ENCODE peak calls at places on chromosomes 16 and 17, in four cellular contexts. U is Panc1, S is brain microvascular endothelial cell, R is GM20000. Q is an unnamed sample.

GRCh38 chr17:6027342-6028024 is 42.7 kb upstream of the WSCD1 start:
- DNase-seq in U (no peak), S (no peak), R (no peak), Q (no peak)

GRCh38 chr16:57765160-57765728 is 29.7 kb downstream of the KATNB1 start:
- DNase-seq in U (no peak), S (no peak), R (no peak), Q (no peak)

GRCh38 chr17:13395872-13396271 is 205.9 kb downstream of the HS3ST3A1 start:
- DNase-seq in U (no peak), S (no peak), R (no peak), Q (peak)

GRCh38 chr16:16100631-16101030 is 122.7 kb downstream of the ABCC6 start:
- DNase-seq in U (no peak), S (no peak), R (no peak), Q (no peak)

GRCh38 chr16:75292691-75293090 is 41.3 kb upstream of the BCAR1 start:
- DNase-seq in U (no peak), S (no peak), R (no peak), Q (no peak)

GRCh38 chr17:8072727-8073461 is 14.6 kb downstream of the ALOX12B start:
- DNase-seq in U (no peak), S (no peak), R (no peak), Q (no peak)

GRCh38 chr16:80176114-80176513 is 364.7 kb upstream of the DYNLRB2 start:
- DNase-seq in U (no peak), S (no peak), R (no peak), Q (no peak)

GRCh38 chr17:83144421-83145357 is 65.3 kb downstream of the METRNL start:
- DNase-seq in U (no peak), S (no peak), R (no peak), Q (peak)

GRCh38 chr16:1771864-1772361 is 570 bp upstream of the NME3 start:
- DNase-seq in U (no peak), S (no peak), R (no peak), Q (no peak)

GRCh38 chr16:9695152-9695551 is 487.1 kb downstream of the GRIN2A start:
- DNase-seq in U (no peak), S (no peak), R (no peak), Q (no peak)

GRCh38 chr16:75264999-75265910 is 13.8 kb upstream of the BCAR1 start:
- DNase-seq in U (no peak), S (no peak), R (no peak), Q (no peak)

GRCh38 chr16:86343733-86344585 is 166.4 kb upstream of the FOXF1 start:
- DNase-seq in U (no peak), S (no peak), R (no peak), Q (peak)

GRCh38 chr17:68035131-68035522 is 408 bp upstream of the KPNA2 start:
- DNase-seq in U (no peak), S (peak), R (no peak), Q (no peak)

GRCh38 chr17:68221786-68222185 is 26.1 kb upstream of the AMZ2 start:
- DNase-seq in U (no peak), S (no peak), R (no peak), Q (no peak)

GRCh38 chr16:47574091-47575054 is 113.2 kb downstream of the PHKB start:
- DNase-seq in U (no peak), S (peak), R (no peak), Q (peak)

GRCh38 chr17:13575922-13576419 is 25.8 kb downstream of the HS3ST3A1 start:
- DNase-seq in U (no peak), S (no peak), R (no peak), Q (no peak)

GRCh38 chr17:44911133-44912001 is 3.9 kb downstream of the GFAP start:
- DNase-seq in U (no peak), S (peak), R (peak), Q (peak)

GRCh38 chr16:88558457-88559442 is 11.5 kb upstream of the ZC3H18 start:
- DNase-seq in U (no peak), S (peak), R (peak), Q (peak)

GRCh38 chr16:56743840-56744239 is 13.9 kb downstream of the NUP93 start:
- DNase-seq in U (no peak), S (peak), R (no peak), Q (peak)

GRCh38 chr16:2071454-2072263 is 23.9 kb downstream of the TSC2 start:
- DNase-seq in U (no peak), S (no peak), R (no peak), Q (no peak)

GRCh38 chr16:51236583-51236982 is 85.5 kb upstream of the SALL1 start:
- DNase-seq in U (no peak), S (no peak), R (no peak), Q (no peak)

GRCh38 chr16:66359012-66359411 is 7.5 kb upstream of the CDH5 start:
- DNase-seq in U (no peak), S (no peak), R (no peak), Q (peak)

GRCh38 chr16:56047307-56048234 is 143.7 kb upstream of the GNAO1 start:
- DNase-seq in U (no peak), S (no peak), R (no peak), Q (no peak)

GRCh38 chr17:72594248-72594647 is 473.4 kb downstream of the SOX9 start:
- DNase-seq in U (no peak), S (no peak), R (no peak), Q (no peak)
- TF ChIP-seq CTCF in U (peak), S (peak), R (no peak), Q (no peak)

GRCh38 chr17:60902399-60902798 is 224.7 kb downstream of the BCAS3 start:
- DNase-seq in U (no peak), S (peak), R (no peak), Q (peak)
- TF ChIP-seq CTCF in U (no peak), S (no peak), R (no peak), Q (no peak)

GRCh38 chr16:5428932-5429331 is 331.3 kb upstream of the EEF2KMT start:
- DNase-seq in U (no peak), S (no peak), R (no peak), Q (no peak)
- TF ChIP-seq CTCF in U (peak), S (no peak), R (no peak), Q (no peak)

GRCh38 chr17:58669853-58670252 is 22.0 kb downstream of the TEX14 start:
- DNase-seq in U (no peak), S (no peak), R (no peak), Q (peak)
- TF ChIP-seq CTCF in U (no peak), S (no peak), R (no peak), Q (no peak)

GRCh38 chr17:4032245-4032644 is 68.0 kb upstream of the ATP2A3 start:
- DNase-seq in U (no peak), S (no peak), R (no peak), Q (no peak)

GRCh38 chr17:4035081-4035680 is 70.9 kb upstream of the ATP2A3 start:
- DNase-seq in U (no peak), S (no peak), R (no peak), Q (no peak)

GRCh38 chr17:4033751-4034251 is 69.6 kb upstream of the ATP2A3 start:
- DNase-seq in U (no peak), S (no peak), R (no peak), Q (no peak)

GRCh38 chr17:4028436-4028835 is 64.2 kb upstream of the ATP2A3 start:
- DNase-seq in U (no peak), S (no peak), R (no peak), Q (no peak)

GRCh38 chr17:4032738-4033137 is 68.5 kb upstream of the ATP2A3 start:
- DNase-seq in U (no peak), S (no peak), R (no peak), Q (no peak)
- TF ChIP-seq CTCF in U (no peak), S (peak), R (no peak), Q (no peak)

DNA sequence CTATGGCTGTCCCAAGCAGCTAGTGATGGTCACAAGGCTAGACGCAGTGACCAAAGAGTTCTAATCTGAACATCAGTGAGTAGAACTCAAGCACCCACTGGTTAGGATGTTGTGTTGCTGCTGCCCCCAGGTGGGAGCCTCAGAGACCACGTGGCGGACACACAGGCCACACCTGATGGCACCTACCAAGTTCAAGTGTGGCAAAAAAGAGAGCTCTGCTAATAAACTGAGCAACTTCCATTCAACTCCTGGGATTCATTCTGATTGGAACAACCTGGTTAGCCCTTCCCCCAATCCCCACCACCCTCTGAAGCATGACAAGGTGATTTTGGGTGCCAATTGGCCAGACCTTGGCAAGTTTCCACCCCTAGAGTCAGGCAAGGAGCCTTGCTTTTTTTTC is 3.5 kb upstream of the LCMT1 start:
- DNase-seq in U (no peak), S (no peak), R (peak), Q (no peak)
- TF ChIP-seq CTCF in U (peak), S (peak), R (peak), Q (no peak)

Q was measured in cardiac fibroblast.